ENCODE peak calls at places on chromosomes 11 and 22, in six cellular contexts. V is SK-N-SH, E is K562, G is psoas muscle, W is thoracic aorta, I is pancreas. A is an unnamed sample.

GRCh38 chr11:63919267-63920125 is 2.5 kb upstream of the RCOR2 start:
- DNase-seq in V (peak; percentile 55), E (peak; percentile 79), G (peak; percentile 39), W (no peak), I (no peak), A (peak; percentile 75)

GRCh38 chr11:124763156-124763947 is 1.3 kb upstream of the ESAM start:
- DNase-seq in V (peak; percentile 81), E (peak; percentile 62), G (peak; percentile 84), W (no peak), I (peak; percentile 85), A (peak; percentile 91)

GRCh38 chr11:99325807-99326206 is 305.1 kb downstream of the CNTN5 start:
- DNase-seq in V (no peak), E (no peak), G (no peak), W (no peak), I (no peak), A (no peak)

GRCh38 chr11:107549253-107549953 is 16.1 kb downstream of the ALKBH8 start:
- DNase-seq in V (peak; percentile 24), E (peak; percentile 36), G (no peak), W (no peak), I (no peak), A (no peak)

GRCh38 chr11:12963789-12964536 is 45.2 kb upstream of the RASSF10 start:
- DNase-seq in V (peak; percentile 88), E (peak; percentile 89), G (peak; percentile 56), W (no peak), I (peak; percentile 80), A (peak; percentile 70)

GRCh38 chr11:31806186-31806943 is 4.8 kb downstream of the PAX6 start:
- DNase-seq in V (no peak), E (no peak), G (no peak), W (no peak), I (no peak), A (no peak)

GRCh38 chr22:40631925-40632324 is 4.6 kb downstream of the MRTFA start:
- DNase-seq in V (no peak), E (no peak), G (no peak), W (no peak), I (no peak), A (no peak)

GRCh38 chr11:2884424-2884815 is 1.2 kb downstream of the CDKN1C start:
- DNase-seq in V (peak; percentile 79), E (peak; percentile 70), G (peak; percentile 67), W (no peak), I (peak; percentile 41), A (peak; percentile 57)

GRCh38 chr11:112525844-112526590 is 265.4 kb upstream of the PLET1 start:
- DNase-seq in V (no peak), E (no peak), G (no peak), W (no peak), I (no peak), A (no peak)

GRCh38 chr11:121634889-121635288 is 182.1 kb upstream of the SORL1-AS1 start:
- DNase-seq in V (no peak), E (no peak), G (no peak), W (no peak), I (no peak), A (no peak)

GRCh38 chr11:45100338-45100737 is 46.1 kb upstream of the PRDM11 start:
- DNase-seq in V (peak; percentile 51), E (peak; percentile 32), G (no peak), W (no peak), I (no peak), A (no peak)

GRCh38 chr11:35321532-35322320 is 97.6 kb downstream of the SLC1A2 start:
- DNase-seq in V (no peak), E (no peak), G (peak; percentile 23), W (no peak), I (peak; percentile 69), A (no peak)

GRCh38 chr22:36425977-36426523 is 38.3 kb upstream of the MYH9 start:
- DNase-seq in V (peak; percentile 57), E (peak; percentile 69), G (peak; percentile 43), W (no peak), I (no peak), A (peak; percentile 76)

GRCh38 chr22:17597217-17597616 is 31.3 kb downstream of the ATP6V1E1 start:
- DNase-seq in V (no peak), E (no peak), G (no peak), W (no peak), I (no peak), A (no peak)

GRCh38 chr11:30025396-30026139 is 8.7 kb upstream of the KCNA4 start:
- DNase-seq in V (no peak), E (no peak), G (no peak), W (no peak), I (no peak), A (no peak)

GRCh38 chr22:39374191-39374590 is 24.4 kb downstream of the SYNGR1 start:
- DNase-seq in V (no peak), E (no peak), G (no peak), W (no peak), I (no peak), A (no peak)

GRCh38 chr22:31650391-31650790 is 11.6 kb downstream of the PISD start:
- DNase-seq in V (no peak), E (no peak), G (no peak), W (no peak), I (no peak), A (no peak)

GRCh38 chr22:32777997-32778396 is 23.5 kb upstream of the TIMP3 start:
- DNase-seq in V (no peak), E (no peak), G (no peak), W (no peak), I (no peak), A (no peak)

GRCh38 chr11:1023811-1024596 is 12.5 kb downstream of the MUC6 start:
- DNase-seq in V (no peak), E (no peak), G (no peak), W (no peak), I (no peak), A (no peak)

GRCh38 chr22:27416553-27417427 is 384.8 kb downstream of the MN1 start:
- DNase-seq in V (peak; percentile 66), E (no peak), G (no peak), W (no peak), I (no peak), A (no peak)

DNA sequence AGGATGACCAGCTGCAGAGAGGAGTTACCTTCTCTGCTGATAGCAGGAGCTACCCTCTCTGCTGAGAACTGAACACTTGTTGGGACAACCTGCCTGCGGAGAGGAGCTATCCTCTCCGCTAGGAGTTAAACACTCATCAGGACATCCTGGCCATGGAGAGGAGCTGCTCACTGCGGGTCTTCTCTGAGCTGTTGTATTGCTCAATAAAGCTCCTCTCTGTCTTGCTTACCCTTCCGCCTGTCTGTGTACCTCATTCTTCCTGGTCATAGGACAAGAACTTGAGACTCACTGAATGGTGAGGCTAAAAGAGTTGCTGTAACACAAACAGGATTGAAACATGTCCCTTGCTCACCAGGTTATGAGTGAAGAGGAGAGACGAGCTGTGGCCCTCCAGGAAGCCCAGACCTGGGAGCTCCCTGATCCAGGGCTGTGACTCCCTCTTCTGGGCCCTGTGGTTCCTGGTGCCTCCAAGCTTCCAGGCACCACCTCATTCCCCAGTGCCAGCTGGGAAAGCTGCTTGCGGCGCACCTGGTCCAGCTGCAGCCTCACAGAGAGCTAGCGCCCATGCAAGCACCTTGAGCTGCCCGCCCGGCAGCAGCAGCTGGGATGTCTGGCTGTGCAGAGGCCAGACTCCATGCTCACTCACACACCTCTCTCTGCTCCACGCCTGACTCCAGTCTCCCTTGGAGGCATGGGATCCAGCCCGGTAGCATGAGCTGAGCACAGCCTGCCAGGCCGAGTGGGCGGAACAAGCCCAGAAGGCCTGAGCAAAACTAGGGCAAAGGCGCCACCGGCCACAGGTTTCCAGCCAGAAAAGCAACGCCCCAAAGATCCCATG is 50.5 kb downstream of the RAB30 start:
- DNase-seq in V (no peak), E (no peak), G (no peak), W (no peak), I (no peak), A (no peak)
- H3K36me3 ChIP-seq in V (no peaks in the 10 kb centered on the region), E (no peaks in the 10 kb centered on the region), G (no peaks in the 10 kb centered on the region), W (no peaks in the 10 kb centered on the region), I (no peaks in the 10 kb centered on the region), A (no peaks in the 10 kb centered on the region)

DNA sequence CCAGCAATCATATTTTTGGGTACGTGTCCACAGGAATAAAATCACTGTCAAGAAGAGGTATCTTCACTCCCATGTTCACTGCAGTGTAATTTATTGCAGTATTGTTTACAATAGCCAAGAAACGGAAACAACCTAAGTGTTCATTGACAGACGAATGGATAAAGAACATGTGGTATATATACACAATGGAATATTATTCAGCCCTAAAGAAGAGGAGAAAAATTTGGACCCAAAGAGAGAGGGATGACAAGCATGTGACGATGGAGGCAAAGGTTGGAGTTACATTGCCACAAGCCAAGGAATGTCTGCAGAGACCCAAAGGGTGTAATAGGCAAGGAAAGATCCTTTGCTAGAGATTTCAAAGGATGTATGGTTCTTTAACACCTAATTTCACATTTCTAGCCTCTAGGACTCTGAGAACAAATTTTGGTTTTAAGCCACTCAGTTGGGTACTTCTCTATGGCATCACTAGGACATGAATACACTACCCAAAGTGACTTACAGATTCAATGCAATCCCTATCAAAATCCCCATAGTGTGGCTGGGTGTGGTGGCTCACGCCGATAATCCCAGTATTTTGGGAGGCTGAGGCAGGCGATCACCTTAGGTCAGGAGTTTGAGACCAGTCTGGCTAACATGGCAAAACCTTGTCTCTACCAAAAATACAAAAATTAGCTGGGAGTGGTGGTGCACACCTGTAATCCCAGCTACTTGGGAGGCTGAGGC is 31.1 kb upstream of the TOP3B start:
- DNase-seq in V (no peak), E (no peak), G (no peak), W (no peak), I (no peak), A (no peak)
- H3K27me3 ChIP-seq in V (peaks cover 8% of the 10 kb centered on the region), E (peaks cover 69% of the 10 kb centered on the region), G (peaks cover 3% of the 10 kb centered on the region), W (no peaks in the 10 kb centered on the region), I (no peaks in the 10 kb centered on the region), A (peaks cover 9% of the 10 kb centered on the region)

DNA sequence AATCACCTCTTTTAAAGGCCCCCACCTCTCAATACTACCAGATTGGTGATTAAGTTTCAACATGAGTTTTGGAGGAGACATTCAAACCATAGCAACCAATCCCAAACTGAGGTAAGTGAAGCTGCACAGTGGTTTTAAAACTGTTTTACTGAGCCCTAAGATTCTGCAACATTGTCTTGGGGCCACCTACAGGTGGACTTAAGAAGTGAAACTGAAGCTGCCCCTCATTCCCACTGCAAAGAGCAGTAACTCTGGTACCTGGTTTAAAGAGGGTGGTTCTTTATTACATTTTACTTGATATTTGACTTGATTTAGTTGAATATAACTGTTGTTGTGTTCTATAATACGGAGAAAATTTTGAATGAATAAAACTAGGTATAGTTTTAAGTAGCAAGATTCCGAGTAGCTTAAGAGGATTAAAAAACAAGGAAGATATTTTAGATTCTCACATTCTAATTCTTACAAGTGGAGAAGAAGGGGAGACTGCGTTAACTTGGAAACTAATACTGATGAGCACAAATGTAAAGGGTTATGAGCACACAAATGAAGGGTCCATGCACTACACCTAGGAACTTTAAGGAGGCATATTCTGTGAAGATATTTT is 26.7 kb downstream of the SYT9 start:
- DNase-seq in V (peak; percentile 37), E (peak; percentile 46), G (no peak), W (no peak), I (peak; percentile 25), A (no peak)
- TF ChIP-seq CTCF in V (peak; percentile 69), E (peak; percentile 49), G (peak; percentile 45), W (peak; percentile 32), I (peak; percentile 56), A (peak; percentile 44)

GRCh38 chr22:23834830-23835772 is 3.7 kb downstream of the DERL3 start:
- DNase-seq in V (peak; percentile 12), E (no peak), G (peak; percentile 64), W (no peak), I (peak; percentile 62), A (peak; percentile 73)
- H3K36me3 ChIP-seq in V (no peaks in the 10 kb centered on the region), E (peaks cover 41% of the 10 kb centered on the region), G (no peaks in the 10 kb centered on the region), W (peaks cover 6% of the 10 kb centered on the region), I (peaks cover 25% of the 10 kb centered on the region), A (no peaks in the 10 kb centered on the region)

DNA sequence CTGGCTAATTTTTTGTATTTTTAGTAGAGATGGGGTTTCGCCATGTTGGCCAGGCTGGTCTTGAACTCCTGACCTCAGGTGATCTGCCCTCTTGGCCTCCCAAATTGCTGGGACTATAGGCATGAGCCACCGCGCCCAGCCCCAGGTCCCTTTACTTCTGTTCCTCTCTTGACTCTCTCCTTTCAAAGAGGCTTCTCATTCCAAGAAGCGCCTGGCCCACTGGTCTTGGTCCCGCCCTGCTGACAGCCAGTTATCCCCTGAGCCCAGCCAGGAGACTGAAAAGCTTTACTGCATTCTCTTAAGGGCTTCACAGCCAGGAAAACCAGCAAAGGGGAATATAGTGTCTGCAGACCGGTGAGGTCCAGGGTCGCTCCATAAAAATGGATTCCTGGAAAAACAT is 68.4 kb downstream of the NFAM1 start:
- DNase-seq in V (no peak), E (no peak), G (no peak), W (no peak), I (no peak), A (no peak)
- H3K27me3 ChIP-seq in V (no peaks in the 10 kb centered on the region), E (peaks cover 25% of the 10 kb centered on the region), G (no peaks in the 10 kb centered on the region), W (no peaks in the 10 kb centered on the region), I (no peaks in the 10 kb centered on the region), A (peaks cover 26% of the 10 kb centered on the region)

A was measured in heart right ventricle.